ENCODE peak calls at places on chromosomes 7 and 10, in seven cellular contexts. B is GM23248, A is SK-N-SH, H is PC-3, C is HCT116, I is MM.1S, O is neural progenitor cell. D is an unnamed sample. For H3K4me1, the result is how much of the 10 kb centered on the place peaks cover.

GRCh38 chr7:41219276-41219675 is 483.6 kb downstream of the INHBA start:
- DNase-seq in B (no peak), A (no peak), H (no peak), C (no peak), I (no peak), O (peak), D (peak)

GRCh38 chr7:111711426-111712065 is 149.3 kb upstream of the IMMP2L start:
- DNase-seq in B (no peak), A (no peak), H (peak), C (no peak), I (no peak), O (no peak), D (no peak)

GRCh38 chr7:152383341-152384234 is 52.2 kb downstream of the KMT2C start:
- DNase-seq in B (peak), A (no peak), H (no peak), C (no peak), I (no peak), O (no peak), D (no peak)

GRCh38 chr7:131045526-131045925 is 282.1 kb upstream of the MKLN1 start:
- DNase-seq in B (no peak), A (no peak), H (no peak), C (no peak), I (no peak), O (no peak), D (no peak)

GRCh38 chr7:137953043-137953691 is 48.7 kb downstream of the CREB3L2 start:
- DNase-seq in B (peak), A (no peak), H (no peak), C (no peak), I (no peak), O (peak), D (peak)

GRCh38 chr10:92993671-92994304 is 66.8 kb upstream of the CYP26C1 start:
- DNase-seq in B (no peak), A (peak), H (no peak), C (no peak), I (no peak), O (peak), D (no peak)

GRCh38 chr10:13099666-13100348 is at the start of gene OPTN:
- DNase-seq in B (peak), A (peak), H (peak), C (peak), I (peak), O (peak), D (peak)

GRCh38 chr10:124155781-124156401 is 62.5 kb upstream of the CHST15 start:
- DNase-seq in B (peak), A (no peak), H (peak), C (no peak), I (no peak), O (no peak), D (no peak)

GRCh38 chr7:142323706-142324105 is 65.8 kb upstream of the PRSS58 start:
- DNase-seq in B (peak), A (peak), H (peak), C (peak), I (peak), O (peak), D (peak)

GRCh38 chr7:51034531-51035264 is 252.0 kb upstream of the GRB10 start:
- DNase-seq in B (peak), A (no peak), H (peak), C (no peak), I (no peak), O (peak), D (peak)

GRCh38 chr7:121178869-121179497 is 149.8 kb upstream of the WNT16 start:
- DNase-seq in B (no peak), A (no peak), H (no peak), C (no peak), I (peak), O (no peak), D (no peak)

GRCh38 chr10:59266321-59266720 is 89.9 kb downstream of the PHYHIPL start:
- DNase-seq in B (no peak), A (no peak), H (no peak), C (no peak), I (no peak), O (no peak), D (no peak)

GRCh38 chr7:111175908-111176307 is 85.0 kb downstream of the LRRN3 start:
- DNase-seq in B (no peak), A (no peak), H (no peak), C (no peak), I (no peak), O (no peak), D (no peak)

DNA sequence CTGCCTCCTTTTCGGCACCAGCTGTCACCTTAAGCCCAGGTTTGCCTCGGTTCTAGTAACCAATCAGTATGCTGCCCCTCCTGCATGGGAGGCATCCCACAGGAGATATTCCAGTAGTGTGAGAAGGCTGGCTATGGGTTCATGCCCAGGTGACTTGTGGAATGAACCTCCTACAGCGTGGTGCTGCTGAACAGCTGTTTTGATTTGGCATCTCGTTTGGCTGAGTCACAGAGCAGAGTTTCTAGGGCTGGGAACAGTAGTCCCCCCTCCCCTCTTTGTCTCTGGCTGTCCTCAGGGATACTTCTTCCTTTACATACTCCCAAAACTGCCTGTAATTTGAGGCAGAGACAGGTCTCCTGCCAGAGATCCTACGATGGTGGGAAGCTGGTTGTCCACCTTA is 16.1 kb downstream of the R3HCC1L start:
- DNase-seq in B (no peak), A (no peak), H (no peak), C (no peak), I (no peak), O (no peak), D (no peak)
- TF ChIP-seq EZH2phosphoT487 in B (no peak), A (no peak), H (no peak), C (no peak), I (no peak), O (no peak), D (no peak)

GRCh38 chr10:11578802-11579255 is 32.6 kb downstream of the USP6NL start:
- DNase-seq in B (no peak), A (no peak), H (no peak), C (no peak), I (no peak), O (no peak), D (no peak)

GRCh38 chr10:11576092-11576809 is 35.2 kb downstream of the USP6NL start:
- DNase-seq in B (peak), A (no peak), H (no peak), C (no peak), I (no peak), O (no peak), D (no peak)

GRCh38 chr10:11586170-11586569 is 25.3 kb downstream of the USP6NL start:
- DNase-seq in B (peak), A (no peak), H (no peak), C (no peak), I (no peak), O (no peak), D (no peak)

GRCh38 chr10:11579885-11580284 is 31.6 kb downstream of the USP6NL start:
- DNase-seq in B (no peak), A (no peak), H (no peak), C (no peak), I (no peak), O (no peak), D (no peak)

GRCh38 chr10:11581213-11581612 is 30.2 kb downstream of the USP6NL start:
- DNase-seq in B (no peak), A (no peak), H (no peak), C (no peak), I (no peak), O (no peak), D (no peak)
- H3K4me1 ChIP-seq in B (under half), A (under half), H (under half), C (under half), I (under half), O (under half), D (under half)

GRCh38 chr7:73647725-73648592 is 19.7 kb upstream of the VPS37D start:
- DNase-seq in B (peak), A (peak), H (peak), C (no peak), I (no peak), O (peak), D (peak)

GRCh38 chr7:73648593-73649332 is 18.9 kb upstream of the VPS37D start:
- DNase-seq in B (no peak), A (no peak), H (no peak), C (no peak), I (no peak), O (no peak), D (no peak)

GRCh38 chr7:73652541-73652949 is 15.1 kb upstream of the VPS37D start:
- DNase-seq in B (no peak), A (no peak), H (no peak), C (no peak), I (no peak), O (no peak), D (no peak)

GRCh38 chr7:73646785-73647724 is 20.6 kb upstream of the VPS37D start:
- DNase-seq in B (no peak), A (no peak), H (no peak), C (no peak), I (no peak), O (no peak), D (no peak)

GRCh38 chr7:73650524-73650923 is 17.1 kb upstream of the VPS37D start:
- DNase-seq in B (no peak), A (no peak), H (no peak), C (no peak), I (peak), O (no peak), D (no peak)
- TF ChIP-seq EZH2phosphoT487 in B (no peak), A (no peak), H (no peak), C (no peak), I (no peak), O (no peak), D (no peak)

DNA sequence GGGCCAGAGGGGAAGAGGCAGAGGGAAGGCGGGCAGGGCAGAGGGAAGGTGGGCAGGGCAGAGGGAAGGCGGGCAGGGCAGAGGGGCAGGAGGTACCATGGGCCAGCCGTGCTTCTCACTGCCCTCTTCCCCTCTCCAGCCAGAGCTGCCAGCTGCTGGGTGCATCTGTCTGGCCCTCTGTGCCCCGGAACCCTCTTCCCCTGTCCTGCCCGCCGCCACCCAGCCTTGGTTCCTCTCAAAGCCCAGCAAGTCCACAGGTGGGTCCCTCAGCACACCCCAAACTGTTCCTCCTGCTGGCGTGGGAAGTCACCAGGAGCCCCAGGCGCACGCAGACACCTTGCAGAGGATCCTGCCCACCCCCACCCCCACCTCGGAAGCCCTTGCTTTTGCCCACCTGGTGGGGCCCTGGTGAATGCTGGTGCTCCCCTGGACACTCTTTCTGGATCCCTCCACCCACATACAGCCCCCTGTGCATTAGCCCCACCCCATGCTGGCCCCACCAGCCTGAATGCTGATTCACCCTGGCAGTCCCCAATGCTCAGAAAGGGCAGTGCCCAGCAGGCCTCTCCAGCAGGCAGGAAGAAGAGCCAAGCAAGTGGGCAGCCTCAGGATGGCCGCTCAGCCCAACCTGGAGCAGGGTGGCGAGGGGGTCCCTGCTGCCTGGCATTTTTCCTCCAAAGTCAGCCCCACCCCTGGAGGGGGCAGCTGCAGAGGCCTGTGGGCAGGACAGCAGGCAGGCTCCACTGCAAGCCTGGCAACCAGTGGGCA is 1.9 kb upstream of the PWWP2B start:
- DNase-seq in B (no peak), A (no peak), H (no peak), C (no peak), I (no peak), O (no peak), D (no peak)
- H3K4me1 ChIP-seq in B (under half), A (under half), H (under half), C (under half), I (under half), O (under half), D (under half)

GRCh38 chr10:89518876-89519842 is 16.2 kb downstream of the SLC16A12 start:
- DNase-seq in B (peak), A (peak), H (peak), C (no peak), I (no peak), O (no peak), D (no peak)

GRCh38 chr10:89518108-89518507 is 17.3 kb downstream of the SLC16A12 start:
- DNase-seq in B (peak), A (no peak), H (no peak), C (no peak), I (no peak), O (no peak), D (no peak)

GRCh38 chr10:89513206-89513605 is 22.2 kb downstream of the SLC16A12 start:
- DNase-seq in B (no peak), A (no peak), H (no peak), C (no peak), I (no peak), O (no peak), D (no peak)

GRCh38 chr10:89516149-89516832 is 19.1 kb downstream of the SLC16A12 start:
- DNase-seq in B (peak), A (no peak), H (peak), C (no peak), I (no peak), O (no peak), D (peak)

GRCh38 chr10:89515031-89515841 is 20.2 kb downstream of the SLC16A12 start:
- DNase-seq in B (peak), A (no peak), H (no peak), C (no peak), I (no peak), O (no peak), D (peak)
- TF ChIP-seq EZH2phosphoT487 in B (peak), A (no peak), H (no peak), C (no peak), I (no peak), O (no peak), D (no peak)

D was measured in GM23338.